ENCODE peak calls at places on chromosome 4, in eight cellular contexts. X is activated B cell treated with CpG ODN at 0.5 μM for 24 hours, C is NB4, L is GM04503, K is NCI-H2029 treated with DMSO at 0.1 percent for 48 hours, H is amygdala, V is astrocyte of the spinal cord, T is astrocyte. P is an unnamed sample.
A peak's percentile ranks its signal among the peaks of the same experiment; 100 is the strongest.

GRCh38 chr4:122803788-122804208 is 22.8 kb upstream of the FGF2 start:
- DNase-seq in X (no peak), C (peak; percentile 27), L (no peak), K (no peak), H (no peak), V (no peak), T (no peak), P (no peak)

GRCh38 chr4:182418054-182418734 is 175.0 kb downstream of the TENM3 start:
- DNase-seq in X (no peak), C (no peak), L (no peak), K (no peak), H (no peak), V (no peak), T (no peak), P (no peak)

GRCh38 chr4:84939111-84939510 is 27.4 kb downstream of the WDFY3 start:
- DNase-seq in X (no peak), C (no peak), L (no peak), K (no peak), H (no peak), V (no peak), T (no peak), P (no peak)

GRCh38 chr4:4390046-4390445 is 3.1 kb downstream of the NSG1 start:
- DNase-seq in X (no peak), C (no peak), L (no peak), K (no peak), H (no peak), V (no peak), T (no peak), P (no peak)

GRCh38 chr4:105807496-105807895 is 87.8 kb upstream of the NPNT start:
- DNase-seq in X (no peak), C (no peak), L (no peak), K (no peak), H (no peak), V (peak; percentile 39), T (peak; percentile 20), P (no peak)

GRCh38 chr4:98343640-98344039 is 82.5 kb downstream of the RAP1GDS1 start:
- DNase-seq in X (no peak), C (no peak), L (no peak), K (no peak), H (no peak), V (no peak), T (no peak), P (no peak)

GRCh38 chr4:2785613-2786012 is 7.3 kb upstream of the SH3BP2 start:
- DNase-seq in X (no peak), C (peak; percentile 90), L (no peak), K (no peak), H (no peak), V (no peak), T (no peak), P (no peak)

GRCh38 chr4:150305995-150306394 is 227.8 kb downstream of the DCLK2 start:
- DNase-seq in X (no peak), C (no peak), L (peak; percentile 27), K (no peak), H (no peak), V (peak; percentile 64), T (peak; percentile 71), P (no peak)

GRCh38 chr4:113556382-113557134 is 205.0 kb downstream of the CAMK2D start:
- DNase-seq in X (no peak), C (no peak), L (no peak), K (peak; percentile 8), H (no peak), V (no peak), T (no peak), P (no peak)

GRCh38 chr4:74838746-74839370 is 44.5 kb upstream of the BTC start:
- DNase-seq in X (no peak), C (no peak), L (peak; percentile 5), K (no peak), H (no peak), V (peak; percentile 34), T (peak; percentile 62), P (no peak)

GRCh38 chr4:127936974-127937373 is 28.0 kb downstream of the MFSD8 start:
- DNase-seq in X (no peak), C (no peak), L (peak; percentile 31), K (no peak), H (no peak), V (peak; percentile 35), T (peak; percentile 45), P (no peak)

GRCh38 chr4:74033721-74034120 is 4.8 kb downstream of the CXCL3 start:
- DNase-seq in X (no peak), C (no peak), L (no peak), K (no peak), H (no peak), V (no peak), T (no peak), P (no peak)

GRCh38 chr4:99946346-99947189 is at the start of gene DNAJB14:
- DNase-seq in X (peak; percentile 79), C (peak; percentile 88), L (no peak), K (no peak), H (peak; percentile 63), V (peak; percentile 76), T (peak; percentile 55), P (peak; percentile 46)

GRCh38 chr4:1400861-1401408 is 5.3 kb downstream of the NKX1-1 start:
- DNase-seq in X (peak; percentile 3), C (no peak), L (no peak), K (no peak), H (no peak), V (no peak), T (no peak), P (no peak)

GRCh38 chr4:99156992-99157391 is 12.9 kb upstream of the ADH4 start:
- DNase-seq in X (no peak), C (no peak), L (no peak), K (no peak), H (no peak), V (no peak), T (no peak), P (no peak)

P was measured in DMS153.